ENCODE peak calls at places on chromosomes 12 and 14, in five cellular contexts. P, W, N, J and A are unnamed samples.

GRCh38 chr14:100076630-100077029 is 11.4 kb downstream of the EVL start:
- DNase-seq in P (no peak), N (peak; percentile 95), W (no peak), J (no peak), A (peak; percentile 34)

GRCh38 chr14:93316716-93317115 is 16.1 kb downstream of the BTBD7 start:
- DNase-seq in P (no peak), J (no peak), W (no peak), N (no peak), A (no peak)

GRCh38 chr12:238116-238515 is 24.2 kb upstream of the SLC6A12 start:
- DNase-seq in P (no peak), J (no peak), N (no peak), W (no peak), A (peak; percentile 25)

GRCh38 chr12:108814462-108815211 is 42.7 kb downstream of the SSH1 start:
- DNase-seq in P (no peak), W (no peak), J (no peak), N (no peak), A (no peak)

GRCh38 chr14:56555921-56556570 is 23.6 kb upstream of the TMEM260 start:
- DNase-seq in J (peak; percentile 52), W (no peak), P (no peak), N (peak; percentile 53), A (no peak)

GRCh38 chr12:125533434-125534029 is 468.3 kb downstream of the AACS start:
- DNase-seq in J (peak; percentile 74), W (no peak), P (peak; percentile 25), N (no peak), A (peak; percentile 22)

GRCh38 chr12:47751561-47751960 is 7.1 kb downstream of the RAPGEF3 start:
- DNase-seq in W (no peak), J (no peak), P (no peak), N (no peak), A (no peak)

GRCh38 chr12:86376052-86376451 is 119.9 kb upstream of the MGAT4C start:
- DNase-seq in P (no peak), J (peak; percentile 9), N (no peak), W (no peak), A (no peak)

GRCh38 chr12:131608740-131609665 is 101.9 kb upstream of the SFSWAP start:
- DNase-seq in P (peak; percentile 63), N (peak; percentile 66), J (peak; percentile 73), W (peak; percentile 69), A (peak; percentile 57)

GRCh38 chr14:79254069-79254775 is 957.1 kb downstream of the DIO2 start:
- DNase-seq in P (no peak), N (peak; percentile 24), W (no peak), J (no peak), A (no peak)

GRCh38 chr12:105393586-105393985 is 63.1 kb downstream of the C12orf75 start:
- DNase-seq in P (no peak), J (no peak), W (no peak), N (peak; percentile 30), A (no peak)

GRCh38 chr12:110355080-110355479 is 48.4 kb downstream of the ANAPC7 start:
- DNase-seq in J (peak; percentile 46), W (no peak), P (no peak), N (no peak), A (peak; percentile 17)

GRCh38 chr12:92139634-92140555 is 5.8 kb downstream of the BTG1 start:
- DNase-seq in W (no peak), N (peak; percentile 63), J (no peak), P (no peak), A (no peak)

GRCh38 chr14:31993521-31993941 is 83.6 kb upstream of the ARHGAP5 start:
- DNase-seq in P (no peak), W (no peak), J (no peak), N (peak; percentile 38), A (no peak)

GRCh38 chr12:34398366-34398705 is 376.0 kb downstream of the ALG10 start:
- DNase-seq in J (no peak), W (peak; percentile 8), N (no peak), P (peak; percentile 12), A (no peak)

GRCh38 chr14:104989236-104989950 is 3.8 kb downstream of the CLBA1 start:
- DNase-seq in W (no peak), J (no peak), N (no peak), P (no peak), A (no peak)

GRCh38 chr12:32542550-32543229 is 136.4 kb upstream of the DNM1L start:
- DNase-seq in J (no peak), P (no peak), W (no peak), N (no peak), A (no peak)
- H3K4me3 ChIP-seq in J (no peak overlapping the region), P (no peak overlapping the region), W (no peak overlapping the region), N (no peak overlapping the region), A (no peak overlapping the region)

DNA sequence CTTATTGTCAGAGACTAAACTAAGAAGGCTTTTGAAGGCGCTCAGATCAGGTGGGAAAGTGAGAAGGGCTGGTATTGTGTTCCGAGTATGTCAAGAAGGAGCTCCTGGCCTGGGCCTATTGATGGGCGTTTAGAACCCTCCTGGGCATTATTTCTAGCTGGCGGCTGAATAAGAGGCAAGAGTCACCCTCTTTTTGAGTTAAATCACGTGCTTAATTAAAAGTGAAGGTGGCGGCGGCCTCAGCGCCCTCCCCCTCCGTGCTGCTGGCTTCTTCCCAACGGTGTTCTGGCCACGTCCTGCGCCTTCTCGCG is 21.0 kb upstream of the GNS start:
- DNase-seq in P (no peak), J (no peak), W (no peak), N (no peak), A (no peak)
- H3K4me3 ChIP-seq in P (peak overlapping the region; percentile 49), J (peak overlapping the region; percentile 49), W (peak overlapping the region; percentile 33), N (no peak overlapping the region), A (peak overlapping the region; percentile 18)

GRCh38 chr14:90381999-90382451 is 14.8 kb upstream of the CALM1 start:
- DNase-seq in N (peak; percentile 12), P (peak; percentile 94), W (peak; percentile 23), J (peak; percentile 82), A (peak; percentile 51)

GRCh38 chr14:90383731-90384542 is 12.9 kb upstream of the CALM1 start:
- DNase-seq in P (peak; percentile 61), W (peak; percentile 23), J (peak; percentile 68), N (peak; percentile 45), A (peak; percentile 73)

GRCh38 chr14:90382491-90383125 is 14.2 kb upstream of the CALM1 start:
- DNase-seq in W (peak; percentile 59), J (peak; percentile 63), P (peak; percentile 68), N (peak; percentile 86), A (peak; percentile 90)

GRCh38 chr14:90383126-90383730 is 13.6 kb upstream of the CALM1 start:
- DNase-seq in W (peak; percentile 99), N (peak; percentile 100), J (peak; percentile 99), P (peak; percentile 99), A (peak; percentile 100)

DNA sequence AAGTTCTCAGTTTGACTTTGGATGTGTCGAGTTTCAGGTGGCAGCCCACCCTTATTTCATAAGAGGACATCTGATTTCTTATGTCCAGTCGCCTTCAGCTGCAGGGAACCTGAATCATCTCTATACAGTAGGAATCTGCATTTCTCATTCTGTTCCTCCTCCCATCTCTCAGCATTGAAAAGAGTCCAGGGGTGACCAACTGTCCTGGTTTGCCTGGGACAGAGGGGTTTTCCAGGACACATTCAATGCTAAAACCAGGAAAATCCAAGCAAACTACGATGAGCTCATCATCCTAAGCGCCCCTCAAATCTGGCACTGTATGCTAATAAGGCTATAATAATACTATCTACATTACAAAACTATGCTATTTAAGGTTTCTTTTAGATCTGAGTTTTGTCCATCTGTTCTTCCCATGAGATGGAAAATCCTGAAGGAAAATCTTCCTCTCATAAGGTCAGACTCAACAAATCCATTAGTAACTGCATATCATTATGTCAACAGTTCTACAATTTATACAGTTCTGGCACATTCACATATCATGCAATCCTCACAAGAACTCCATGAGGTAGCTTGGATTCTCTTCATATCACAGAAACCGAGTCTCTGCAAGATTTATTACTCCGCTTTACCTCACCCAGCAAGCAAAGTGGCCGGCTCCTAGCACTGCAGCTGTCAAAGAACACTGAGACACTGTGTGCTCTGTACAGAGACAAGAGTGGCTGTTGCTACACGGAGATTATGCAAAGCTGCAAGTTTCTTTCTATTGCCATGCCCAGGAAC is 15.6 kb upstream of the CALM1 start:
- DNase-seq in W (no peak), N (peak; percentile 45), P (peak; percentile 61), J (peak; percentile 27), A (no peak)
- H3K4me3 ChIP-seq in W (peak overlapping the region; percentile 67), N (no peak overlapping the region), P (peak overlapping the region; percentile 5), J (peak overlapping the region; percentile 60), A (no peak overlapping the region)

GRCh38 chr12:57751788-57752667 is at the start of gene CDK4:
- DNase-seq in N (peak; percentile 99), W (peak; percentile 99), J (peak; percentile 99), P (peak; percentile 98), A (peak; percentile 100)

GRCh38 chr12:57749061-57749460 is 3.0 kb downstream of the CDK4 start:
- DNase-seq in W (no peak), P (no peak), J (no peak), N (no peak), A (no peak)

GRCh38 chr12:57752668-57753000 is 524 bp upstream of the CDK4 start:
- DNase-seq in N (no peak), W (no peak), J (no peak), P (no peak), A (no peak)

GRCh38 chr12:57751432-57751787 is 700 bp downstream of the CDK4 start:
- DNase-seq in N (no peak), P (no peak), W (no peak), J (no peak), A (no peak)

DNA sequence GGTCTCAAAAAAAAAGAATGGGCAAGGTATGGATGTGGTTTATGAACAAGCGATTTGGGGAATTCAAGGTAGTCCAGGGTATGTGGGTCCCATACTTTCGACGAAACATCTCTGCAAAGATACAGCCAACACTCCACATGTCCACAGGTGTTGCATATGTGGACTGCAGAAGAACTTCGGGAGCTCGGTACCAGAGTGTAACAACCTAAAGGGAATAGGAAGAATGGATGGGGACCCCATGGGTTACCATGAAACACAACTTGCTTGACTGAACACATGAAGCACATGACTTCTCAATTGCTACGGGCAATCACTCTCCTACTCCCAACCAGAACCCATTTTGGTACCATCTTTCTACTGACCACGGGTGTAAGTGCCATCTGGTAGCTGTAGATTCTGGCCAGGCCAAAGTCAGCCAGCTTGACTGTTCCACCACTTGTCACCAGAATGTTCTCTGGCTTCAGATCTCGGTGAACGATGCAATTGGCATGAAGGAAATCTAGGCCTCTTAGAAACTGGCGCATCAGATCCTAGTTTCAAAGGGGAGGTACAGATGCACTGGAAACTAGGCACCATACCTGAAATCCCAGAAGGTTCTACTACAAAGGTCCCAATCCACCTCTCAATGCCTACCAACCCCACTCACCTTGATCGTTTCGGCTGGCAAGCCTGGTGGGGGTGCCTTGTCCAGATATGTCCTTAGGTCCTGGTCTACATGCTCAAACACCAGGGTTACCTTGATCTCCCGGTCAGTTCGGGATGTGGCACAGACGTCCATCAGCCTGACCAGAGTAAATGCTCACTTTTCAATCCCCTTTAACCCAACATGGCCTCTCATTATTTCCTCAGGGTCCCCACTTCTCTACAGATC is 1.3 kb downstream of the CDK4 start:
- DNase-seq in N (no peak), P (no peak), W (no peak), J (no peak), A (no peak)
- H3K4me3 ChIP-seq in N (peak overlapping the region; percentile 89), P (peak overlapping the region; percentile 73), W (peak overlapping the region; percentile 89), J (peak overlapping the region; percentile 83), A (no peak overlapping the region)

GRCh38 chr12:62299617-62300016 is 39.4 kb downstream of the USP15 start:
- DNase-seq in P (no peak), W (no peak), J (no peak), N (no peak), A (no peak)
- H3K4me3 ChIP-seq in P (no peak overlapping the region), W (no peak overlapping the region), J (no peak overlapping the region), N (no peak overlapping the region), A (no peak overlapping the region)

GRCh38 chr14:101821528-101821927 is 60.0 kb downstream of the PPP2R5C start:
- DNase-seq in J (no peak), W (no peak), P (no peak), N (no peak), A (no peak)
- H3K4me3 ChIP-seq in J (no peak overlapping the region), W (no peak overlapping the region), P (no peak overlapping the region), N (no peak overlapping the region), A (no peak overlapping the region)